ENCODE peak calls at places on chromosomes 3 and 15, in ten cellular contexts. C, B, W, T, D, V, A, G, L and F are unnamed samples.
A peak's percentile ranks its signal among the peaks of the same experiment; 100 is the strongest.

GRCh38 chr3:181851063-181851462 is 139.3 kb downstream of the SOX2 start:
- DNase-seq in L (peak; percentile 36), W (peak; percentile 33), C (no peak), A (no peak), V (no peak), G (no peak), T (no peak), B (no peak), D (no peak), F (peak; percentile 5)

GRCh38 chr3:188901671-188902331 is 270.0 kb upstream of the TPRG1 start:
- DNase-seq in T (peak; percentile 22), B (no peak), C (no peak), D (no peak), L (no peak), W (no peak), G (no peak), V (no peak), A (no peak), F (no peak)

GRCh38 chr3:36792342-36792741 is 28.0 kb upstream of the DCLK3 start:
- DNase-seq in D (peak; percentile 37), W (peak; percentile 30), A (peak; percentile 24), B (no peak), T (peak; percentile 32), V (peak; percentile 26), L (peak; percentile 18), C (peak; percentile 86), G (peak; percentile 27), F (peak; percentile 27)

GRCh38 chr3:188348445-188349244 is 194.7 kb downstream of the LPP start:
- DNase-seq in C (peak; percentile 7), V (no peak), G (peak; percentile 95), B (no peak), A (peak; percentile 63), W (peak; percentile 58), D (no peak), L (peak; percentile 84), T (peak; percentile 94), F (peak; percentile 93)

GRCh38 chr3:127889461-127889863 is 25.6 kb upstream of the KBTBD12 start:
- DNase-seq in B (no peak), D (no peak), A (no peak), T (peak; percentile 88), G (peak; percentile 73), W (no peak), C (no peak), V (no peak), L (no peak), F (peak; percentile 84)

GRCh38 chr3:135503429-135504083 is 462.0 kb upstream of the PPP2R3A start:
- DNase-seq in B (peak; percentile 13), V (peak; percentile 78), C (peak; percentile 95), A (peak; percentile 28), L (peak; percentile 84), W (peak; percentile 20), T (peak; percentile 79), G (peak; percentile 40), D (peak; percentile 64), F (peak; percentile 59)

GRCh38 chr3:179149239-179149887 is 1.2 kb downstream of the PIK3CA start:
- DNase-seq in B (peak; percentile 53), G (peak; percentile 65), C (peak; percentile 19), L (peak; percentile 33), T (peak; percentile 74), W (peak; percentile 14), V (peak; percentile 46), A (no peak), D (no peak), F (peak; percentile 45)

GRCh38 chr3:47347217-47347801 is 33.5 kb upstream of the PTPN23 start:
- DNase-seq in G (peak; percentile 47), T (peak; percentile 34), C (peak; percentile 22), A (no peak), V (peak; percentile 41), L (no peak), W (no peak), B (peak; percentile 82), D (no peak), F (peak; percentile 82)

GRCh38 chr3:71530903-71531535 is 52.5 kb downstream of the FOXP1 start:
- DNase-seq in V (no peak), T (no peak), C (peak; percentile 51), G (no peak), B (no peak), A (no peak), W (no peak), L (no peak), D (no peak), F (no peak)

GRCh38 chr15:79967331-79968182 is 3.4 kb downstream of the BCL2A1 start:
- DNase-seq in L (no peak), B (no peak), A (no peak), V (no peak), T (no peak), C (no peak), W (no peak), G (no peak), D (no peak), F (peak; percentile 27)

GRCh38 chr15:100309984-100310291 is 31.8 kb downstream of the ADAMTS17 start:
- DNase-seq in G (no peak), B (no peak), T (no peak), W (no peak), D (no peak), V (no peak), C (no peak), L (no peak), A (no peak), F (no peak)

GRCh38 chr3:184196536-184196935 is 10.5 kb downstream of the ABCF3 start:
- DNase-seq in A (no peak), V (no peak), C (no peak), L (no peak), T (no peak), B (no peak), D (no peak), W (peak; percentile 18), G (no peak), F (no peak)

GRCh38 chr15:63491116-63491817 is 13.1 kb upstream of the USP3 start:
- DNase-seq in T (peak; percentile 52), A (no peak), D (no peak), G (no peak), W (no peak), L (no peak), C (no peak), V (no peak), B (no peak), F (no peak)

GRCh38 chr15:31262901-31263671 is 63.5 kb upstream of the KLF13 start:
- DNase-seq in T (peak; percentile 53), D (no peak), V (peak; percentile 82), G (peak; percentile 5), A (no peak), C (no peak), L (no peak), B (peak; percentile 84), W (no peak), F (peak; percentile 29)

GRCh38 chr15:74958320-74958907 is 1.8 kb upstream of the RPP25 start:
- DNase-seq in W (peak; percentile 68), V (no peak), B (no peak), G (no peak), D (no peak), T (peak; percentile 79), A (no peak), L (peak; percentile 77), C (peak; percentile 84), F (no peak)

GRCh38 chr3:170751083-170751893 is 118.7 kb downstream of the RPL22L1 start:
- DNase-seq in C (no peak), B (no peak), V (no peak), D (no peak), G (peak; percentile 90), W (no peak), L (peak; percentile 36), A (peak; percentile 44), T (peak; percentile 90), F (peak; percentile 87)
- H3K4me1 ChIP-seq in C (no peaks in the 10 kb centered on the region), B (no peaks in the 10 kb centered on the region), V (no peaks in the 10 kb centered on the region), D (no peaks in the 10 kb centered on the region), G (peaks cover 47% of the 10 kb centered on the region), W (no peaks in the 10 kb centered on the region), L (peaks cover 15% of the 10 kb centered on the region), A (peaks cover 14% of the 10 kb centered on the region), T (peaks cover 56% of the 10 kb centered on the region), F (peaks cover 31% of the 10 kb centered on the region)

DNA sequence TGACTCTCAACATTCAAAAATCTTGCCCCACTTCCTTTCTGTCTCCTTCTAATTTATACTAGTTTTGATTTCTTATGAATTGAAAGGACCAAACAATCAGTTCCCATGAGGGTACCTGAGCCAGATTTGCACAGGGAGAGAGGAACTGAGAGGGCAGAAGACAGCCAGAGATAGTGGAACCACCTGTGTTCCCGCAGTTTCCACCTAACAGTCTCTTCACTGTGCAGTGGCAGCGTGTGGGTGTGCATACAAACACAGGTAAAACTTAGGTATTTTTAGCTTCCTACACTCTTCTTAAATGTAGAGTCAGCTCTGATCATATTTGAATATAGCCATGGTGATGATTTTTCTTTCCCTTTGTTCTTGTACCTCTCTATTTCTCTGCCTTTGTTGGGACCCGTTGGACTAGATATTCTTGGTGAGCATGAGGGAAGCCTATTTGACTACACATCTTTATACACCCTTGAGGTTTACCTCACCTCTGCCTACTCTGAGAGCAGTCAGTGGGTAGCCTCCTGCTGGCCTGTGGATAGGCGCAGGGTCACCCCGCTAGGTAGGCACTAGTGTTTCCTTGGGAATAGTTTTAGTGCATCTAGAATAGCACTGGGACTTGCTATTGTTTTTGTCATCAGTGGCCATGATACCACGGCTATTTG is 58.8 kb downstream of the MAP3K13 start:
- DNase-seq in T (no peak), W (no peak), A (no peak), G (no peak), V (peak; percentile 76), D (no peak), L (no peak), B (peak; percentile 27), C (no peak), F (no peak)
- H3K27ac ChIP-seq in T (no peak overlapping the region), W (no peak overlapping the region), A (no peak overlapping the region), G (no peak overlapping the region), V (peak overlapping the region; percentile 66), D (no peak overlapping the region), L (no peak overlapping the region), B (no peak overlapping the region), C (no peak overlapping the region), F (no peak overlapping the region)

DNA sequence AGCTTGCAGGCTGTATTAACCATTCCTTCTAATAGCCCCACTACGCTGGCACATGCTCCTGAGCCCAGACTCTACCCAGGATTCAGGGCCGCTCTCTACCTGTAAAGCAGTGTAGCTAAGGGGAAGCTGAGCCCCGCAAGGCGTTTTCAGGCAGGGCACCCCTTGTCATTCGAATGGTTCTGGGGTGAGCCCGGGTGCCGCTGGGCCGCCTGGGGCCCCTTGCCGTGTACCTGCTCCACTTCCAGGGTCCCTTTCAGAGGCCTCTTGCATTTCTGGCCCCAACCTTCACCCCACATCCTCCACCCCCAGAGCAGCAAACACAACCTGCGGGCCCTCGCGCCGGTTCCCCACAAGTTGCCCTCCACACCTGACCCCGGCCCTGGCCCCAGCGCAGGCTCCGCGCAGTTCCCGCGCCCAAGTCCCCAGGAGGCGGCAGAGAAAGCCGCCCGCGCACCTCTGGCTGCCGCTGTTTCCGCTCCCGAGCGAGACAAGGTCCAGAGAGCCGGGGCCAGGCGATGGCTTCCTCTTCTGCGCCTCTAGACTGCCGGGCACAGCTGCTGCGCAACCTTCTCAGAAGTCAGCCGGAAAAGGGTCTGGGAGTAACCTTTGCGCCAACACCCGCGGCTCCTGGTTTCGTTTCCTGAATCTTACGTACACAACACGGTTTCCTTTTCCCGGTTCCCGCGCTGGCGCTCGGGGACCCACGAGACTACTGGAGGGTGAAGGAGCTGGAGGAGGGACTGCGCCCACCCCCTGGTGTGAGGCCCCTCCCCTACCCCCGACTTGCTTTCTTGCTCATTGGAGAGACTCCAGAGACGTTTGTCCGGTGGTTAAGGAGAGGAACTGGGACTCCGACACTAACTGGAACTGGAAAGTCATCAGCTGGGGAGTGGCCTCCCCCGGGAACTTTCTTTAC is at the start of gene PLSCR1:
- DNase-seq in A (peak; percentile 93), T (peak; percentile 92), G (peak; percentile 98), B (peak; percentile 65), C (peak; percentile 91), W (peak; percentile 81), L (peak; percentile 95), D (peak; percentile 95), V (peak; percentile 89), F (peak; percentile 99)
- TF ChIP-seq EZH2 in A (no peak), T (no peak), G (no peak), B (no peak), C (no peak), W (no peak), L (no peak), D (no peak), V (no peak), F (no peak)

GRCh38 chr15:89112341-89112971 is 24.2 kb downstream of the ABHD2 start:
- DNase-seq in G (no peak), L (peak; percentile 71), B (peak; percentile 38), C (no peak), T (peak; percentile 58), A (peak; percentile 72), D (no peak), V (peak; percentile 87), W (peak; percentile 77), F (peak; percentile 83)
- H3K4me1 ChIP-seq in G (peaks cover 24% of the 10 kb centered on the region), L (peaks cover 54% of the 10 kb centered on the region), B (peaks cover 8% of the 10 kb centered on the region), C (peaks cover 17% of the 10 kb centered on the region), T (peaks cover 16% of the 10 kb centered on the region), A (peaks cover 24% of the 10 kb centered on the region), D (no peaks in the 10 kb centered on the region), V (peaks cover 65% of the 10 kb centered on the region), W (peaks cover 78% of the 10 kb centered on the region), F (peaks cover 7% of the 10 kb centered on the region)